ENCODE peak calls at places on chromosomes 7 and 10, in four cellular contexts. G is psoas muscle, S is NCI-H2029, R is choroid plexus epithelial cell. V is an unnamed sample.

GRCh38 chr10:62992145-62992721 is 140.9 kb upstream of the NRBF2 start:
- DNase-seq in G (no peak), S (no peak), R (peak), V (peak)

GRCh38 chr7:158796667-158797066 is 32.6 kb downstream of the ESYT2 start:
- DNase-seq in G (no peak), S (no peak), R (no peak), V (no peak)

GRCh38 chr7:22660732-22661131 is 66.3 kb upstream of the IL6 start:
- DNase-seq in G (no peak), S (no peak), R (no peak), V (no peak)

GRCh38 chr10:31757374-31757773 is 171.3 kb downstream of the ARHGAP12 start:
- DNase-seq in G (peak), S (peak), R (no peak), V (peak)

GRCh38 chr10:132509506-132510173 is 27.9 kb upstream of the INPP5A start:
- DNase-seq in G (no peak), S (no peak), R (no peak), V (no peak)

GRCh38 chr7:27576360-27576944 is 86.2 kb downstream of the HIBADH start:
- DNase-seq in G (no peak), S (peak), R (peak), V (peak)

GRCh38 chr10:83862723-83863122 is 276.6 kb upstream of the GHITM start:
- DNase-seq in G (no peak), S (peak), R (no peak), V (no peak)

GRCh38 chr7:55086413-55087201 is 67.8 kb downstream of the EGFR start:
- DNase-seq in G (no peak), S (peak), R (peak), V (peak)

GRCh38 chr7:40310213-40310612 is 175.4 kb downstream of the SUGCT start:
- DNase-seq in G (no peak), S (no peak), R (no peak), V (peak)

GRCh38 chr10:122531935-122532334 is 28.6 kb upstream of the DMBT1 start:
- DNase-seq in G (no peak), S (peak), R (no peak), V (no peak)

GRCh38 chr10:99754670-99755069 is 22.6 kb downstream of the CUTC start:
- DNase-seq in G (no peak), S (no peak), R (peak), V (no peak)

GRCh38 chr10:11547111-11547625 is 64.3 kb downstream of the USP6NL start:
- DNase-seq in G (no peak), S (no peak), R (peak), V (peak)

GRCh38 chr7:73984481-73985205 is 43.3 kb upstream of the ELN start:
- DNase-seq in G (no peak), S (no peak), R (no peak), V (no peak)

GRCh38 chr10:100333821-100334469 is 3.9 kb upstream of the PKD2L1 start:
- DNase-seq in G (no peak), S (no peak), R (no peak), V (no peak)

GRCh38 chr7:15175103-15175502 is 272.6 kb upstream of the DGKB start:
- DNase-seq in G (no peak), S (no peak), R (no peak), V (no peak)

GRCh38 chr7:142556745-142557144 is 192.5 kb upstream of the PRSS1 start:
- DNase-seq in G (peak), S (no peak), R (peak), V (peak)

GRCh38 chr7:155291045-155291530 is 6.6 kb upstream of the INSIG1 start:
- DNase-seq in G (peak), S (no peak), R (peak), V (peak)

GRCh38 chr7:43572516-43573049 is 10.3 kb upstream of the STK17A start:
- DNase-seq in G (no peak), S (no peak), R (peak), V (peak)

GRCh38 chr7:130397472-130397871 is 17.2 kb downstream of the CPA1 start:
- DNase-seq in G (no peak), S (no peak), R (no peak), V (no peak)

GRCh38 chr10:97020452-97021400 is 165.0 kb downstream of the SLIT1 start:
- DNase-seq in G (no peak), S (no peak), R (peak), V (peak)

GRCh38 chr10:70558871-70559810 is 43.4 kb downstream of the PRF1 start:
- DNase-seq in G (no peak), S (no peak), R (peak), V (peak)

GRCh38 chr10:46520941-46521340 is 35.5 kb downstream of the GPRIN2 start:
- DNase-seq in G (no peak), S (peak), R (peak), V (peak)

GRCh38 chr7:29278362-29279070 is 83.9 kb downstream of the CHN2 start:
- DNase-seq in G (no peak), S (no peak), R (no peak), V (no peak)

GRCh38 chr7:51482976-51483375 is 166.4 kb upstream of the COBL start:
- DNase-seq in G (no peak), S (no peak), R (no peak), V (no peak)

GRCh38 chr10:132634241-132634946 is 96.8 kb downstream of the INPP5A start:
- DNase-seq in G (peak), S (no peak), R (no peak), V (no peak)

GRCh38 chr10:127346604-127347003 is 150.2 kb upstream of the INSYN2A start:
- DNase-seq in G (no peak), S (no peak), R (no peak), V (no peak)

GRCh38 chr7:141262101-141262819 is 188.4 kb downstream of the TMEM178B start:
- DNase-seq in G (no peak), S (no peak), R (peak), V (peak)

GRCh38 chr7:12674861-12675260 is 12.6 kb upstream of the ARL4A start:
- DNase-seq in G (no peak), S (peak), R (peak), V (peak)

GRCh38 chr7:2120251-2120660 is 112.5 kb downstream of the MAD1L1 start:
- DNase-seq in G (no peak), S (no peak), R (no peak), V (no peak)

GRCh38 chr10:114634607-114634974 is 23.5 kb downstream of the ABLIM1 start:
- DNase-seq in G (peak), S (no peak), R (peak), V (peak)

GRCh38 chr10:115861455-115861854 is 411.6 kb downstream of the GFRA1 start:
- DNase-seq in G (no peak), S (no peak), R (peak), V (no peak)

GRCh38 chr10:33376476-33376875 is 42.0 kb upstream of the NRP1 start:
- DNase-seq in G (no peak), S (no peak), R (peak), V (no peak)

GRCh38 chr10:68327889-68328786 is 3.7 kb upstream of the HNRNPH3 start:
- DNase-seq in G (no peak), S (peak), R (peak), V (peak)

GRCh38 chr7:33351709-33352108 is 222.3 kb downstream of the BBS9 start:
- DNase-seq in G (no peak), S (no peak), R (no peak), V (no peak)

GRCh38 chr7:158494162-158494586 is 93.4 kb downstream of the PTPRN2 start:
- DNase-seq in G (no peak), S (no peak), R (no peak), V (no peak)

GRCh38 chr7:139702313-139702731 is 75.5 kb downstream of the HIPK2 start:
- DNase-seq in G (no peak), S (no peak), R (no peak), V (no peak)

GRCh38 chr10:124564881-124565280 is 103.3 kb downstream of the LHPP start:
- DNase-seq in G (no peak), S (no peak), R (no peak), V (no peak)

GRCh38 chr7:151051108-151051507 is 2.8 kb downstream of the ASIC3 start:
- DNase-seq in G (peak), S (no peak), R (peak), V (peak)

V was measured in astrocyte of the spinal cord.